ENCODE peak calls at places on chromosomes 3 and 15, in eight cellular contexts. H is testis, D is Peyer's patch, F is H1, O is heart left ventricle, V is IMR-90, B is sigmoid colon, T is HepG2. J is an unnamed sample.

GRCh38 chr3:180265551-180265950 is 228.8 kb upstream of the PEX5L start:
- DNase-seq in B (no peak), T (no peak), D (no peak), V (peak), H (no peak), F (no peak), O (no peak), J (no peak)

GRCh38 chr3:42159706-42160472 is 68.7 kb downstream of the TRAK1 start:
- DNase-seq in H (peak), B (peak), D (peak), V (no peak), O (peak), T (peak), F (peak), J (no peak)

GRCh38 chr15:101541501-101542292 is 52.2 kb upstream of the PCSK6 start:
- DNase-seq in H (no peak), F (no peak), D (no peak), O (no peak), B (peak), V (no peak), T (no peak), J (no peak)

GRCh38 chr3:129558772-129559564 is 16.0 kb downstream of the H1-8 start:
- DNase-seq in B (no peak), D (no peak), H (no peak), V (peak), F (peak), T (peak), O (no peak), J (no peak)

GRCh38 chr15:24745276-24745675 is 69.7 kb downstream of the NPAP1 start:
- DNase-seq in B (no peak), F (no peak), T (no peak), V (no peak), H (no peak), D (no peak), O (no peak), J (no peak)

GRCh38 chr3:186964071-186964470 is 33.7 kb downstream of the ST6GAL1 start:
- DNase-seq in D (no peak), O (no peak), B (no peak), V (no peak), H (no peak), T (no peak), F (no peak), J (no peak)

GRCh38 chr15:40764766-40765136 is 883 bp downstream of the GCHFR start:
- DNase-seq in F (no peak), D (no peak), T (no peak), H (no peak), O (no peak), B (no peak), V (no peak), J (no peak)

GRCh38 chr15:90358124-90359033 is 6.3 kb downstream of the ZNF774 start:
- DNase-seq in D (no peak), T (no peak), V (peak), B (no peak), H (no peak), O (no peak), F (no peak), J (no peak)

GRCh38 chr15:56052389-56053045 is 59.1 kb upstream of the NEDD4 start:
- DNase-seq in H (no peak), V (peak), D (peak), B (no peak), T (peak), O (no peak), F (no peak), J (no peak)

GRCh38 chr15:32909431-32909830 is 191.6 kb downstream of the GREM1 start:
- DNase-seq in V (peak), O (no peak), T (no peak), H (no peak), F (no peak), B (no peak), D (no peak), J (no peak)

GRCh38 chr3:56787784-56788256 is 13.9 kb downstream of the ARHGEF3 start:
- DNase-seq in H (no peak), T (no peak), B (no peak), O (no peak), D (peak), V (no peak), F (no peak), J (peak)

GRCh38 chr3:38588995-38589937 is 60.2 kb downstream of the SCN5A start:
- DNase-seq in V (no peak), T (no peak), B (no peak), D (no peak), O (peak), H (peak), F (no peak), J (no peak)

GRCh38 chr15:80966431-80967197 is 23.0 kb downstream of the MESD start:
- DNase-seq in V (no peak), T (no peak), O (no peak), D (no peak), H (no peak), F (no peak), B (no peak), J (no peak)

GRCh38 chr3:124850633-124851032 is 36.5 kb downstream of the ITGB5 start:
- DNase-seq in H (peak), O (no peak), D (no peak), V (peak), B (peak), F (no peak), T (no peak), J (no peak)

GRCh38 chr3:123489400-123490004 is 40.6 kb upstream of the ADCY5 start:
- DNase-seq in B (peak), V (peak), H (peak), O (peak), D (peak), T (peak), F (peak), J (peak)

GRCh38 chr3:63763156-63763555 is 55.9 kb upstream of the C3orf49 start:
- DNase-seq in V (no peak), T (no peak), D (no peak), H (no peak), O (no peak), B (no peak), F (no peak), J (no peak)

GRCh38 chr15:91992940-91993339 is 139.4 kb downstream of the SLCO3A1 start:
- DNase-seq in O (no peak), F (no peak), V (no peak), D (no peak), B (no peak), T (no peak), H (no peak), J (no peak)

GRCh38 chr3:174125267-174125844 is 727.8 kb downstream of the NLGN1 start:
- DNase-seq in T (peak), H (peak), O (no peak), B (no peak), D (no peak), V (peak), F (no peak), J (no peak)

GRCh38 chr15:31217067-31217466 is 109.6 kb upstream of the KLF13 start:
- DNase-seq in D (no peak), T (no peak), B (no peak), F (no peak), H (no peak), V (no peak), O (no peak), J (no peak)

GRCh38 chr15:37394402-37395099 is 294.2 kb upstream of the MEIS2 start:
- DNase-seq in V (no peak), H (no peak), B (no peak), D (no peak), O (no peak), F (no peak), T (no peak), J (no peak)

GRCh38 chr3:125083776-125084175 is 28.0 kb upstream of the HEG1 start:
- DNase-seq in F (no peak), D (no peak), V (no peak), T (no peak), B (no peak), O (no peak), H (no peak), J (peak)

GRCh38 chr3:144770291-144770690 is 798.7 kb downstream of the DIPK2A start:
- DNase-seq in O (no peak), T (no peak), H (no peak), F (no peak), B (no peak), V (no peak), D (no peak), J (peak)

GRCh38 chr3:104388624-104389023 is 978.1 kb upstream of the ALCAM start:
- DNase-seq in V (peak), O (no peak), B (no peak), F (no peak), H (no peak), T (no peak), D (no peak), J (no peak)

GRCh38 chr3:183988216-183988790 is 29.4 kb downstream of the ABCC5 start:
- DNase-seq in V (peak), O (no peak), T (peak), H (no peak), F (no peak), D (no peak), B (no peak), J (no peak)

GRCh38 chr15:58074452-58074851 is 8.9 kb upstream of the ALDH1A2 start:
- DNase-seq in V (no peak), F (no peak), B (no peak), D (no peak), T (no peak), H (no peak), O (no peak), J (no peak)

GRCh38 chr3:144384241-144384979 is 412.8 kb downstream of the DIPK2A start:
- DNase-seq in F (no peak), D (no peak), H (no peak), T (no peak), V (no peak), B (no peak), O (no peak), J (no peak)

GRCh38 chr15:42100021-42100800 is 5.8 kb upstream of the PLA2G4D start:
- DNase-seq in D (no peak), T (no peak), V (peak), B (no peak), F (no peak), H (no peak), O (no peak), J (no peak)

GRCh38 chr3:30567139-30567753 is 39.2 kb upstream of the TGFBR2 start:
- DNase-seq in B (no peak), F (no peak), V (no peak), H (no peak), D (no peak), O (no peak), T (peak), J (no peak)

GRCh38 chr3:16686679-16687078 is 81.5 kb upstream of the DAZL start:
- DNase-seq in D (no peak), F (no peak), V (no peak), T (no peak), H (no peak), B (no peak), O (no peak), J (no peak)

GRCh38 chr3:70245746-70246525 is 66.5 kb downstream of the MDFIC2 start:
- DNase-seq in F (no peak), H (no peak), D (no peak), B (no peak), O (no peak), T (no peak), V (no peak), J (no peak)

GRCh38 chr3:18424213-18424861 is 802 bp downstream of the SATB1 start:
- DNase-seq in B (peak), F (no peak), O (peak), V (no peak), D (peak), T (no peak), H (no peak), J (peak)

GRCh38 chr3:53242155-53242554 is 13.7 kb downstream of the TKT start:
- DNase-seq in B (no peak), T (no peak), O (no peak), V (no peak), F (no peak), H (no peak), D (no peak), J (peak)

GRCh38 chr15:79283252-79284048 is 928 bp downstream of the ANKRD34C start:
- DNase-seq in B (no peak), T (no peak), H (peak), V (peak), D (no peak), F (no peak), O (peak), J (no peak)

GRCh38 chr3:141949972-141950371 is 73.5 kb downstream of the ATP1B3 start:
- DNase-seq in F (no peak), B (no peak), D (no peak), V (no peak), O (no peak), T (peak), H (no peak), J (no peak)

GRCh38 chr3:127637546-127637945 is 8.6 kb downstream of the PODXL2 start:
- DNase-seq in F (no peak), T (no peak), B (peak), H (no peak), O (no peak), D (no peak), V (no peak), J (no peak)

GRCh38 chr15:60414016-60414682 is 16.4 kb upstream of the ANXA2 start:
- DNase-seq in D (no peak), B (no peak), H (no peak), V (peak), F (no peak), O (no peak), T (no peak), J (no peak)

GRCh38 chr3:110314512-110315114 is 757.0 kb upstream of the NECTIN3 start:
- DNase-seq in T (peak), H (peak), V (peak), D (peak), F (peak), O (peak), B (no peak), J (no peak)

DNA sequence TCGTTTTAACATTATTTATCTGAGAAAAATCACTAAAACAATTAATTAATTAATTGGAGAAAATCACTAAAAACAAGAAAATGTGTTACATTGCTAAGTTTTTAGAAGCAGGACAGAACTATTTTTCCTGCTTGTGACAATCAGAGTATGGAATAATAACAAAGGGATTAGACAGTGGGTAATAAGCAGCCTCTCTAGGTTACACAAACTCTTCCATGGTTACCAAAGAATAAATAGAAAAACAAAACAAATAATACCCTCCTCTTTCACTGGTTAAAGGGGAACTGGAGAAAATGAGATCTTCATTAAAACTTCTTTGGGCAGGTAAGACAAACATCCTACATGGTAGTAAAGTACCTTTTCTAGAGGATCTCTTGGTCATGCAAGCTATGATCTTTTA is 2.4 kb upstream of the PLCH1 start:
- DNase-seq in H (no peak), V (no peak), B (no peak), F (no peak), O (no peak), D (no peak), T (peak), J (no peak)
- H3K4me3 ChIP-seq in H (no peak), V (no peak), B (no peak), F (peak), O (no peak), D (no peak), T (no peak), J (no peak)

GRCh38 chr15:74432271-74432967 is 1.3 kb downstream of the SEMA7A start:
- DNase-seq in T (no peak), V (no peak), O (no peak), F (no peak), D (no peak), B (no peak), H (no peak), J (no peak)
- TF ChIP-seq POLR2A in T (no peak), V (no peak), O (no peak), F (no peak), D (no peak), B (no peak), H (no peak), J (no peak)

GRCh38 chr3:119810018-119810435 is 28.1 kb downstream of the NR1I2 start:
- DNase-seq in H (peak), T (no peak), O (no peak), B (no peak), V (peak), D (peak), F (no peak), J (no peak)
- H3K4me3 ChIP-seq in H (peak), T (no peak), O (peak), B (peak), V (peak), D (peak), F (peak), J (peak)

DNA sequence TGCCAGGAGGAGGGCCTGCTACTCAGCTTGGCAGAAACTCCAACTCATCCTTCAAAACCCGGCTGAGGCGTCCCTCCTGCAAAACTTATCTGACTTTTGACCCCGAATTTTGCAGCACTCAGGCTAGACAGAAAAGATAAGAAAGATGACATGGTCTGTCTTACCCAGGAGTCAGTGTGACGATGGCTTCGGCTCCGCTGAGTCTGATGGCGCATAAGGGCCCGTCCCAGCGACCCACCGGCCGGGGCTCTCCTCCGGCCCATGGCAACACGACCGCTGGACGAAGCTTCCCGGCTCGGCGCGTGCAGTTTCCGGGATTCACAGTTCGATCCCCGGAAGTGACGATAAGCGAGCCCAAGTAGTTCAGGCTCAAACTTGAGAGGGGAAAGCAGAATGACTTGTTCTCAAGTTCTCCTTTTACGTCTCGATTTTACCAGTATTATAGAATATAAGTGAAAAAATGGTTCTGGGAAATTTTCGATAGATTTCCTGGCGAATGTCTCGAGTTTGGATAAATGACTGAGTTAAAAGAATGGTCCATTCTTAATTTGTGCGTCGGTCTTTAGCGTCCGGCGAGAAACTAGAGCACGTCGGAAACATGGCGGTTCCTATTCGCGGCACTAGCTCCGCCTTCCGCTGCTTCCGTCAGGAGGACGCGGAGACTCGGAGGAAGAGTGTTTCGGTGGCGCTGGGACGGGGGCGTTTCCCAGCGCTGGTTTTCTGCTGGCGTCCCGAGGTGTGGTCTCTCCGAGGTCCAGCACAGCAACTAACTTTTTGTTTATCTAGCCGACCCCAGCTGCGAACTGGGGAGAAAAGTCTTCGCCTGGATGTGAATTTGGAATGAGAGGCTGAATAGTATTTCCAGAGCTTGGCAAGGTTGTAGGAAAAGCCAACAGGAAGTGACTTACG is at the start of gene LSG1:
- DNase-seq in O (peak), B (peak), T (peak), D (peak), H (peak), F (peak), V (peak), J (peak)
- TF ChIP-seq POLR2A in O (no peak), B (peak), T (peak), D (no peak), H (no peak), F (peak), V (peak), J (peak)

GRCh38 chr15:95192923-95193322 is 961.6 kb downstream of the MCTP2 start:
- DNase-seq in H (no peak), D (no peak), V (no peak), B (no peak), T (no peak), F (no peak), O (no peak), J (no peak)

GRCh38 chr15:95196176-95196915 is 965.0 kb downstream of the MCTP2 start:
- DNase-seq in B (no peak), T (no peak), H (no peak), V (no peak), O (no peak), F (no peak), D (no peak), J (no peak)
- H3K4me3 ChIP-seq in B (no peak), T (no peak), H (no peak), V (no peak), O (no peak), F (no peak), D (no peak), J (no peak)

GRCh38 chr3:139358857-139359562 is 15.2 kb downstream of the MRPS22 start:
- DNase-seq in F (no peak), T (no peak), O (no peak), H (no peak), V (no peak), D (no peak), B (no peak), J (no peak)
- TF ChIP-seq POLR2A in F (no peak), T (no peak), O (no peak), H (no peak), V (no peak), D (no peak), B (no peak), J (no peak)

GRCh38 chr15:93073465-93073952 is 15.5 kb downstream of the RGMA start:
- DNase-seq in V (no peak), H (peak), O (no peak), B (peak), T (no peak), D (no peak), F (no peak), J (peak)
- H3K4me3 ChIP-seq in V (peak), H (peak), O (peak), B (peak), T (no peak), D (peak), F (peak), J (peak)

GRCh38 chr15:70892002-70892911 is at the start of the genes LRRC49 and THAP10:
- DNase-seq in T (peak), D (peak), F (peak), B (peak), H (peak), O (peak), V (peak), J (peak)
- TF ChIP-seq POLR2A in T (peak), D (no peak), F (no peak), B (no peak), H (no peak), O (no peak), V (peak), J (no peak)

J was measured in gastrocnemius medialis.